ENCODE peak calls at places on chromosomes 2 and 18, in five cellular contexts. K, X, Q, I and T are unnamed samples. For H3K27me3, the result is how much of the 10 kb centered on the place peaks cover.

GRCh38 chr2:72927619-72928537 is 10.6 kb downstream of the EMX1 start:
- DNase-seq in K (peak), Q (peak), X (no peak), I (no peak), T (peak)

GRCh38 chr2:43006834-43007543 is 214.6 kb upstream of the HAAO start:
- DNase-seq in Q (no peak), X (no peak), I (no peak), K (no peak), T (no peak)

GRCh38 chr18:28728891-28729290 is 552.0 kb upstream of the CDH2 start:
- DNase-seq in I (no peak), Q (no peak), X (no peak), K (no peak), T (no peak)

GRCh38 chr2:106065983-106066826 is 127.9 kb downstream of the UXS1 start:
- DNase-seq in X (no peak), K (no peak), Q (peak), I (peak), T (peak)

GRCh38 chr2:109435066-109435690 is 178.6 kb downstream of the SEPTIN10 start:
- DNase-seq in X (no peak), I (no peak), K (no peak), Q (no peak), T (peak)

GRCh38 chr2:118122768-118123335 is 34.6 kb downstream of the INSIG2 start:
- DNase-seq in X (no peak), I (no peak), K (no peak), Q (no peak), T (no peak)

GRCh38 chr2:239396881-239397681 is 3.7 kb downstream of the HDAC4 start:
- DNase-seq in X (no peak), K (peak), Q (no peak), I (peak), T (no peak)

GRCh38 chr2:238142382-238143205 is 4.1 kb downstream of the KLHL30 start:
- DNase-seq in K (no peak), I (no peak), X (no peak), Q (no peak), T (no peak)

GRCh38 chr2:199452200-199452990 is 5.3 kb downstream of the SATB2 start:
- DNase-seq in X (no peak), Q (no peak), I (no peak), K (no peak), T (no peak)

GRCh38 chr2:15749460-15750432 is 158.1 kb downstream of the DDX1 start:
- DNase-seq in Q (peak), X (no peak), K (no peak), I (peak), T (no peak)

GRCh38 chr2:238233625-238234024 is 6.2 kb downstream of the HES6 start:
- DNase-seq in I (no peak), X (no peak), Q (no peak), K (no peak), T (no peak)

GRCh38 chr2:150459281-150459680 is 28.2 kb downstream of the RND3 start:
- DNase-seq in K (no peak), X (no peak), I (no peak), Q (no peak), T (no peak)

GRCh38 chr18:38330573-38330972 is 765.0 kb upstream of the CELF4 start:
- DNase-seq in I (no peak), Q (no peak), K (no peak), X (no peak), T (no peak)

GRCh38 chr2:58521803-58522602 is 280.9 kb upstream of the FANCL start:
- DNase-seq in Q (no peak), I (no peak), K (no peak), X (no peak), T (no peak)

GRCh38 chr2:143974262-143974661 is 545.7 kb downstream of the ZEB2 start:
- DNase-seq in K (no peak), I (no peak), Q (no peak), X (no peak), T (no peak)

GRCh38 chr18:79607361-79607930 is 72.2 kb upstream of the CTDP1 start:
- DNase-seq in X (no peak), K (no peak), I (no peak), Q (no peak), T (no peak)

GRCh38 chr2:71742953-71743601 is 289.7 kb downstream of the DYSF start:
- DNase-seq in Q (no peak), X (peak), I (peak), K (peak), T (peak)

GRCh38 chr2:177530513-177531039 is 138.0 kb downstream of the AGPS start:
- DNase-seq in I (no peak), K (no peak), Q (no peak), X (no peak), T (no peak)

GRCh38 chr2:70440621-70441020 is 113.0 kb downstream of the TGFA start:
- DNase-seq in Q (peak), I (no peak), K (no peak), X (no peak), T (no peak)

GRCh38 chr2:218024336-218024735 is 21.5 kb upstream of the TNS1 start:
- DNase-seq in K (peak), I (no peak), X (no peak), Q (peak), T (peak)

GRCh38 chr2:129849559-129850160 is 129.8 kb upstream of the RAB6C start:
- DNase-seq in K (no peak), I (no peak), Q (no peak), X (no peak), T (no peak)

GRCh38 chr2:61889212-61889956 is 928 bp upstream of the CCT4 start:
- DNase-seq in Q (no peak), X (peak), K (peak), I (no peak), T (no peak)

GRCh38 chr2:3199660-3200345 is 177.8 kb downstream of the EIPR1 start:
- DNase-seq in K (no peak), X (no peak), Q (no peak), I (no peak), T (no peak)

GRCh38 chr2:128282976-128283810 is 35.5 kb downstream of the HS6ST1 start:
- DNase-seq in K (no peak), I (no peak), Q (no peak), X (peak), T (no peak)

GRCh38 chr2:45283764-45284620 is 274.7 kb upstream of the SIX2 start:
- DNase-seq in I (no peak), X (no peak), K (no peak), Q (no peak), T (no peak)

GRCh38 chr2:45170976-45171514 is 161.8 kb upstream of the SIX2 start:
- DNase-seq in K (no peak), Q (no peak), X (no peak), I (peak), T (no peak)

GRCh38 chr2:240962371-240963064 is 35.9 kb upstream of the SNED1 start:
- DNase-seq in K (peak), Q (peak), X (no peak), I (peak), T (no peak)

DNA sequence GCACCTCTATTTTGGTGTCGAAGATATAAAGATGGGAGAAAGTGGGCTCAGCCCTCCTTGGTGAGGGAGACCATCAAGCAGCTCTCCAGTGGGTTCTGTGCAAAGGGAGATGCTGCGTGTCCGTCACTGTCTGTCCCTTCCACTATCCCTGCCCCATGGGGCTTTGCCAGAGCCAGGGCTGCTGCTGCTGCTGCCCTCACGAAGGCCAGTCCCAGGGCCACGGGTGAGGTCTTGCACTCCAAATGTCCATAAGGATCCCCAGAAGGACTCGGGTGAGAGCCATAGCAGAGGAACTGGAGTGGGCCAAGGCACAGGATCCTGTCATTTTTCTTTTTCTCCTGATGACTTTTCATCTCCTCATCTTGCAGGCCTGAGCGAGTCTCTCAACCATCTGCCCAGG is 3.7 kb upstream of the DIPK1C start:
- DNase-seq in Q (no peak), K (no peak), X (no peak), I (no peak), T (no peak)
- H3K27me3 ChIP-seq in Q (under half), K (under half), X (under half), I (under half), T (under half)

DNA sequence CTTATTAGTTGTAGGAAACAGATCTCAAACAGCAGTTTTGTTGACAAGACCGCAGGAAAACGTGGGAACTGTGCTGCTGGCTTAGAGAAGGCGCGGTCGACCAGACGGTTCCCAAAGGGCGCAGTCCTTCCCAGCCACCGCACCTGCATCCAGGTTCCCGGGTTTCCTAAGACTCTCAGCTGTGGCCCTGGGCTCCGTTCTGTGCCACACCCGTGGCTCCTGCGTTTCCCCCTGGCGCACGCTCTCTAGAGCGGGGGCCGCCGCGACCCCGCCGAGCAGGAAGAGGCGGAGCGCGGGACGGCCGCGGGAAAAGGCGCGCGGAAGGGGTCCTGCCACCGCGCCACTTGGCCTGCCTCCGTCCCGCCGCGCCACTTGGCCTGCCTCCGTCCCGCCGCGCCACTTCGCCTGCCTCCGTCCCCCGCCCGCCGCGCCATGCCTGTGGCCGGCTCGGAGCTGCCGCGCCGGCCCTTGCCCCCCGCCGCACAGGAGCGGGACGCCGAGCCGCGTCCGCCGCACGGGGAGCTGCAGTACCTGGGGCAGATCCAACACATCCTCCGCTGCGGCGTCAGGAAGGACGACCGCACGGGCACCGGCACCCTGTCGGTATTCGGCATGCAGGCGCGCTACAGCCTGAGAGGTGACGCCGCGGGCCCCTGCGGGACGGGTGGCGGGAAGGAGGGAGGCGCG is at the start of gene TYMS:
- DNase-seq in K (peak), I (peak), Q (peak), X (peak), T (no peak)
- TF ChIP-seq CTCF in K (no peak), I (no peak), Q (peak), X (no peak), T (no peak)

DNA sequence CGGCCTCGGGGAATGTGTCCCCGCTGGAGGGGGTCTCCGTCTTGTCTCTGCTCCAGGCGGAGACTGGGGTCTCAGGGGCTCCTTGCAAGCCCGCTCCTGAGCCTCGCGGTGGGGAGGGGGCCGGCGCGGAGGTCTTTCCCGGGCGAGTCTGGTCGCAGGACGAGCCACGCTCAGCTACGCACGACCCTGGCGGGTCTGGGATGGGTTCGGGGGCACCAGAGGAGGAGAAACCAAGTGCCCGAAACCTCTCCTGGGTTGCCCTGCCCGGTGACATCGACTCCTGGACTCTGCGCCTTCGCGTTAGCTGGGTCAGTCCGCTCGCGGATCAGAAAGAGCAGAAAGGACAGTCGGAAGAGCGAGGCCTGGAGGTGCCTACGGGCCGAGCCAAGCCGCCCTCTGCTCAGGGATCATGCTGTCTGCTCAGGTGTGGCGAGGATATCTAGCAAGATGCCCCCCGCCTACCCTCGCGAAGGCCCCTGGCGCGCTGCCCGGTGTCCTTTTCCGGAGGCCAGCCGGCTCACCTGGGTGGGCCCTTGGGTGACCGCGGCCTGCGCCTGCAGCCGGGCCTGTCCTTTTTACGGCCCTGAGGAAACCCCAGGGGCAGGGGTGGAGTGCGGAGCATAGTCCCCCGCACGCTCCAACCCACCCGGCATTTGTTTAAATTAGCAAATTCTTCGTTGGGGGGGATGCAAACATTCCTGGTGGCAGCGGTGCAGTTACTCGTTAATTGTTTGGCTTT is 58.7 kb downstream of the SNORC start:
- DNase-seq in I (peak), K (no peak), Q (peak), X (no peak), T (no peak)
- H3K27me3 ChIP-seq in I (under half), K (under half), Q (under half), X (under half), T (under half)

GRCh38 chr2:35454966-35455638 is 900.5 kb upstream of the CRIM1 start:
- DNase-seq in K (no peak), X (no peak), Q (peak), I (no peak), T (no peak)
- TF ChIP-seq CTCF in K (no peak), X (no peak), Q (peak), I (no peak), T (no peak)

GRCh38 chr18:49876536-49876935 is 63.2 kb upstream of the ACAA2 start:
- DNase-seq in Q (no peak), I (no peak), X (no peak), K (no peak), T (no peak)

GRCh38 chr18:49878015-49878414 is 64.7 kb upstream of the ACAA2 start:
- DNase-seq in X (no peak), K (no peak), Q (no peak), I (peak), T (no peak)

GRCh38 chr18:49880656-49881055 is 67.3 kb upstream of the ACAA2 start:
- DNase-seq in I (peak), Q (no peak), X (no peak), K (no peak), T (no peak)

GRCh38 chr18:49878996-49879585 is 65.8 kb upstream of the ACAA2 start:
- DNase-seq in K (no peak), X (no peak), Q (no peak), I (no peak), T (no peak)

DNA sequence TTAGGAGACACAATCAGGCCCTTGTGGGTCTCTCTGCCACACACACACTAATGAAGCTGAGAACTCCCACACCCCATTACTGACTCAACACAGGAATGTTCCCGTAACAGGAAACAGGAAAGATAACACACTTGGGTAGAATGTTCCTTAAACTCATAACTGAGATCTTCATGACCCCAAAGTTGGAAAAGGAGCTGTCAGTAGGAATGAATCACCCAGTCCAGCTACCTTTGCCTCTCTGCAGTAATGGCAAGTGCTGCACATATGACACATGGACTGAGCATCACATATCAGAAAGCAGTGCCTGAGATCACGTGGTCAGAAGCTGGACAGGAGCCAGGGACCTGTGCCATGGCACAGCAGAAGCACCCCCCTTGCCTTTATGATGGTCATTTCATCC is 65.2 kb upstream of the ACAA2 start:
- DNase-seq in Q (no peak), K (no peak), X (no peak), I (no peak), T (no peak)
- H3K27me3 ChIP-seq in Q (under half), K (under half), X (under half), I (under half), T (under half)

DNA sequence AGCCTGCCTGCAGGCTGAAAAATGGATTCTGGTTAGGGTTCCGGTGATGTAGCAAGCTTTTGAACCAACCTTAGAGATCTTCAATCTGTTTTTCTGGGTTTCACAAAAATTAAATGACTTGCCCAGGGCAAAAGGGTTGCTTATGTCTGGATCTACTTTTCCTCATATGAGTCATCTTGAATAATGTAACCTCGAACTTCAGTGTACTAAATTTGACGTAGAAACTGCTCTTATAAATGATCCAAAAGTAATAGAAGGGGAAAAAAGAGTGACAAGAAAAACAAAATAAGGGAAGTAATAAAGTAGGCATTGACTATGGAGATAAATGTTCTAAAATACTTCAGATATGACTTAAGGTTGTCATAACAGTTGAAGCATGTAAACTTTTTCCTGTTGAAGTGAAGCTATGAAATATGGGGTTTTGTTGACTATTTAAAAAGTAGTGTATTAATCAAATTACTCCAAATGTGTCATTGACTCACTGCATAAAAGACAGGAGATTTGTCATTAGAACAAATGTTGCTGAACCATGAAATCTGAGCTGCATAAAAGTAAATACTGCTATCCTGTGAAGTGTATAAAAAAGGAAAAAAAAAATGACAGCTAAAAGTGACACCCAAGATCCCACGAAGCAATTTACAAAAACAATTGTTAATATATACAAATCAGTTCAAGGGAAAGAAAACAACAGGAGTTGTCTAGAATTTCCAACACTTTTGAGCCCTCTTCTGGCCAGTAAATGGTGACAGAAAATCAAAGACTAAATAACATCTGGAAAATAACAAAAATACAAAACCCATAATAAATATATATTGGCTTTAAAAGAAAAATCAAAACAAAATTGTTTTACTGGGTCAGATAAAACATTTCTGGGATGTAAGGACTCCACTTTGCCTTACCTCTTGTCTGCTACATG is 103.6 kb upstream of the SERPINE2 start:
- DNase-seq in X (no peak), K (no peak), I (no peak), Q (no peak), T (no peak)
- TF ChIP-seq CTCF in X (no peak), K (no peak), I (no peak), Q (no peak), T (no peak)

DNA sequence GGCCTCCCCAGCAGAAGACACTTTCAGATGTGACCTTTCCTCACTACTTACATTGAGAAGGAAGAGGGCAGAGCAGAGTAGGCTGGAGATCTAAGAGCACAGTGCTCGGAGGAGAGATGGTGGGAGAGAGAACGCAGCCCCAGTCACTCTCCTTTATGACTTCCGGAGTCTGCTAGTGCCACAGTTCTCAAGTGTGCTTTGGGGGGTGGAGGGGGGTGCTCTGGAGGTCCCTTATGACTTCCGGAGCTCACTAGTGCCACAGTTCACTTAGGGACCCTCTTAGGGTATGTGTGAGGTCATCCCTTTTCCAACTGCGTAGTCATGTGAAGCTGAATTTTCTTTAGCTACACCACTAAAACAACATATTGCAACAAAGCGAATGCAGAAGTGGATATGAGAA is 153.7 kb upstream of the KCTD1 start:
- DNase-seq in X (no peak), K (no peak), I (peak), Q (no peak), T (no peak)
- H3K27me3 ChIP-seq in X (under half), K (under half), I (under half), Q (under half), T (under half)

GRCh38 chr2:205570641-205571040 is 111.7 kb upstream of the NRP2 start:
- DNase-seq in I (no peak), X (no peak), Q (no peak), K (no peak), T (no peak)
- TF ChIP-seq CTCF in I (no peak), X (no peak), Q (no peak), K (no peak), T (no peak)